ENCODE peak calls at places on chromosomes 7 and 10, in six cellular contexts. X, M, S, T, G and I are unnamed samples.

GRCh38 chr7:91249506-91250233 is 14.6 kb upstream of the FZD1 start:
- DNase-seq in X (no peak), M (no peak), S (no peak), T (no peak), G (no peak), I (no peak)

GRCh38 chr10:11147723-11148122 is 130.1 kb downstream of the CELF2 start:
- DNase-seq in X (no peak), M (no peak), S (no peak), T (peak), G (no peak), I (no peak)

GRCh38 chr7:135098391-135098790 is 49.5 kb upstream of the TMEM140 start:
- DNase-seq in X (no peak), M (no peak), S (no peak), T (no peak), G (no peak), I (no peak)

GRCh38 chr10:69332278-69333010 is 54.1 kb downstream of the HK1 start:
- DNase-seq in X (no peak), M (no peak), S (peak), T (no peak), G (no peak), I (no peak)

GRCh38 chr7:16129431-16130126 is 291.8 kb downstream of the CRPPA start:
- DNase-seq in X (no peak), M (no peak), S (no peak), T (no peak), G (peak), I (no peak)

GRCh38 chr10:89413398-89413912 is 913 bp upstream of the IFIT5 start:
- DNase-seq in X (no peak), M (no peak), S (no peak), T (no peak), G (no peak), I (no peak)

GRCh38 chr10:22251751-22252285 is 34.0 kb upstream of the EBLN1 start:
- DNase-seq in X (peak), M (peak), S (peak), T (peak), G (no peak), I (peak)

GRCh38 chr7:46847126-46847525 is 734.8 kb downstream of the TNS3 start:
- DNase-seq in X (no peak), M (no peak), S (no peak), T (no peak), G (no peak), I (no peak)

GRCh38 chr10:9848981-9849380 is 1168.7 kb upstream of the CELF2 start:
- DNase-seq in X (no peak), M (no peak), S (no peak), T (no peak), G (no peak), I (no peak)

GRCh38 chr10:44774676-44775401 is 136.3 kb upstream of the TMEM72 start:
- DNase-seq in X (no peak), M (no peak), S (no peak), T (no peak), G (no peak), I (no peak)

GRCh38 chr7:17095001-17095574 is 203.4 kb upstream of the AHR start:
- DNase-seq in X (peak), M (no peak), S (no peak), T (no peak), G (no peak), I (no peak)

GRCh38 chr7:35624299-35625186 is 70.4 kb downstream of the HERPUD2 start:
- DNase-seq in X (no peak), M (peak), S (peak), T (peak), G (no peak), I (peak)

GRCh38 chr7:16114633-16115032 is 306.7 kb downstream of the CRPPA start:
- DNase-seq in X (no peak), M (no peak), S (no peak), T (peak), G (no peak), I (no peak)

GRCh38 chr10:119055472-119055871 is 25.1 kb downstream of the EIF3A start:
- DNase-seq in X (no peak), M (no peak), S (no peak), T (no peak), G (no peak), I (no peak)

GRCh38 chr10:48199580-48200377 is 74.7 kb downstream of the FRMPD2 start:
- DNase-seq in X (no peak), M (no peak), S (no peak), T (no peak), G (peak), I (no peak)

GRCh38 chr7:54782314-54782713 is 23.3 kb upstream of the SEC61G start:
- DNase-seq in X (no peak), M (no peak), S (no peak), T (no peak), G (no peak), I (no peak)

GRCh38 chr10:89837173-89838001 is 136.0 kb downstream of the KIF20B start:
- DNase-seq in X (no peak), M (peak), S (no peak), T (peak), G (no peak), I (no peak)

GRCh38 chr7:116984917-116985316 is 31.6 kb downstream of the ST7 start:
- DNase-seq in X (no peak), M (no peak), S (peak), T (peak), G (no peak), I (peak)

GRCh38 chr10:69479241-69479730 is 28.0 kb downstream of the TSPAN15 start:
- DNase-seq in X (peak), M (no peak), S (no peak), T (no peak), G (no peak), I (peak)

GRCh38 chr7:30528779-30529178 is 24.1 kb upstream of the GGCT start:
- DNase-seq in X (no peak), M (no peak), S (no peak), T (no peak), G (no peak), I (no peak)

GRCh38 chr10:113056030-113056429 is 106.0 kb downstream of the TCF7L2 start:
- DNase-seq in X (no peak), M (no peak), S (no peak), T (no peak), G (no peak), I (no peak)

GRCh38 chr10:74417397-74417796 is 266.4 kb downstream of the ADK start:
- DNase-seq in X (no peak), M (no peak), S (no peak), T (no peak), G (no peak), I (no peak)

GRCh38 chr7:150685219-150686029 is at the start of gene GIMAP2:
- DNase-seq in X (no peak), M (no peak), S (peak), T (no peak), G (no peak), I (no peak)

GRCh38 chr10:52466464-52466863 is 152.4 kb downstream of the DKK1 start:
- DNase-seq in X (peak), M (no peak), S (no peak), T (no peak), G (no peak), I (no peak)

GRCh38 chr10:10911471-10911921 is 106.2 kb upstream of the CELF2 start:
- DNase-seq in X (peak), M (no peak), S (no peak), T (peak), G (peak), I (no peak)